ENCODE peak calls at places on chromosomes 7 and 10, in ten cellular contexts. T is stimulated activated naive CD8-positive, alpha-beta T cell treated with anti-CD3 and anti-CD28 coated beads, Interleukin-15, Interleukin-2, amounts not matched to agents 100 U/mL and 50 U/mL, for 24 hours; X is SW480; S is effector CD4-positive, alpha-beta T cell; G is OCI-LY7; B is ELF-1; C is osteocyte; N is activated T-cell treated with anti-CD3 and anti-CD28 coated beads for 48 hours; A is ELR; Y is NB4. I is an unnamed sample.

GRCh38 chr10:68302503-68302823 is 29.4 kb upstream of the HNRNPH3 start:
- DNase-seq in T (no peak), X (no peak), S (no peak), G (no peak), B (no peak), C (no peak), N (no peak), A (no peak), Y (no peak), I (no peak)

GRCh38 chr7:86784765-86785164 is 141.1 kb downstream of the GRM3 start:
- DNase-seq in T (no peak), X (no peak), S (no peak), G (no peak), B (no peak), C (no peak), N (no peak), A (no peak), Y (no peak), I (no peak)

GRCh38 chr10:96073722-96074121 is 30.3 kb downstream of the CCNJ start:
- DNase-seq in T (no peak), X (peak), S (no peak), G (no peak), B (no peak), C (no peak), N (no peak), A (peak), Y (peak), I (peak)

GRCh38 chr7:155788616-155789000 is 23.7 kb downstream of the SHH start:
- DNase-seq in T (no peak), X (no peak), S (no peak), G (no peak), B (no peak), C (no peak), N (no peak), A (no peak), Y (no peak), I (no peak)

GRCh38 chr7:549103-549890 is 29.7 kb upstream of the PDGFA start:
- DNase-seq in T (no peak), X (no peak), S (no peak), G (no peak), B (no peak), C (no peak), N (no peak), A (no peak), Y (no peak), I (no peak)

GRCh38 chr7:30062587-30062986 is 34.4 kb downstream of the PLEKHA8 start:
- DNase-seq in T (no peak), X (peak), S (no peak), G (peak), B (no peak), C (no peak), N (no peak), A (peak), Y (peak), I (peak)

GRCh38 chr7:129748710-129749109 is 137.2 kb downstream of the NRF1 start:
- DNase-seq in T (no peak), X (no peak), S (no peak), G (no peak), B (no peak), C (no peak), N (no peak), A (no peak), Y (peak), I (peak)

GRCh38 chr10:6069101-6069931 is 7.1 kb upstream of the IL2RA start:
- DNase-seq in T (no peak), X (no peak), S (no peak), G (peak), B (no peak), C (no peak), N (no peak), A (peak), Y (peak), I (no peak)

GRCh38 chr10:85925201-85925750 is 441.3 kb downstream of the GRID1 start:
- DNase-seq in T (no peak), X (no peak), S (no peak), G (no peak), B (no peak), C (peak), N (no peak), A (no peak), Y (no peak), I (no peak)

GRCh38 chr10:68302871-68303270 is 29.0 kb upstream of the HNRNPH3 start:
- DNase-seq in T (no peak), X (no peak), S (no peak), G (no peak), B (no peak), C (peak), N (no peak), A (no peak), Y (no peak), I (no peak)

GRCh38 chr10:132371641-132372081 is 25.3 kb upstream of the PWWP2B start:
- DNase-seq in T (peak), X (no peak), S (no peak), G (peak), B (peak), C (no peak), N (no peak), A (peak), Y (peak), I (peak)

GRCh38 chr7:50399206-50399605 is 50.9 kb downstream of the FIGNL1 start:
- DNase-seq in T (no peak), X (no peak), S (no peak), G (no peak), B (no peak), C (no peak), N (no peak), A (no peak), Y (no peak), I (no peak)

GRCh38 chr7:40782836-40783235 is 648.0 kb downstream of the SUGCT start:
- DNase-seq in T (no peak), X (no peak), S (no peak), G (no peak), B (no peak), C (no peak), N (no peak), A (no peak), Y (no peak), I (peak)

GRCh38 chr10:109957092-109957797 is 33.9 kb upstream of the XPNPEP1 start:
- DNase-seq in T (no peak), X (no peak), S (no peak), G (peak), B (no peak), C (no peak), N (no peak), A (no peak), Y (no peak), I (no peak)

GRCh38 chr7:17302575-17303142 is 4.2 kb downstream of the AHR start:
- DNase-seq in T (no peak), X (no peak), S (no peak), G (no peak), B (no peak), C (no peak), N (no peak), A (peak), Y (peak), I (peak)

GRCh38 chr7:26423436-26423835 is 131.8 kb downstream of the SNX10 start:
- DNase-seq in T (no peak), X (no peak), S (no peak), G (no peak), B (no peak), C (no peak), N (no peak), A (no peak), Y (no peak), I (no peak)

GRCh38 chr10:108187396-108188012 is 1023.0 kb upstream of the SORCS1 start:
- DNase-seq in T (no peak), X (no peak), S (no peak), G (no peak), B (no peak), C (no peak), N (no peak), A (peak), Y (no peak), I (peak)

GRCh38 chr10:28722065-28722803 is 44.9 kb downstream of the BAMBI start:
- DNase-seq in T (peak), X (peak), S (no peak), G (no peak), B (peak), C (no peak), N (no peak), A (peak), Y (no peak), I (peak)

GRCh38 chr10:130843051-130843653 is 468.4 kb downstream of the TCERG1L start:
- DNase-seq in T (no peak), X (no peak), S (no peak), G (no peak), B (no peak), C (no peak), N (no peak), A (no peak), Y (no peak), I (no peak)

GRCh38 chr7:100102950-100103840 is 1.8 kb downstream of the AP4M1 start:
- DNase-seq in T (no peak), X (peak), S (no peak), G (no peak), B (peak), C (no peak), N (no peak), A (peak), Y (no peak), I (no peak)

GRCh38 chr7:121406461-121406860 is 10.4 kb upstream of the FAM3C start:
- DNase-seq in T (no peak), X (no peak), S (no peak), G (no peak), B (peak), C (no peak), N (no peak), A (no peak), Y (no peak), I (no peak)

GRCh38 chr7:154931906-154932305 is 71.0 kb downstream of the PAXIP1 start:
- DNase-seq in T (no peak), X (peak), S (no peak), G (no peak), B (no peak), C (no peak), N (no peak), A (no peak), Y (no peak), I (peak)